ENCODE peak calls at places on chromosomes 16 and 17, in four cellular contexts. One of them, this sample, is unnamed.

GRCh38 chr16:143456-143855 is 5.0 kb upstream of the NPRL3 start:
- DNase-seq in fibroblast of pulmonary artery: peak
- DNase-seq in CD8-positive, alpha-beta T cell: no peak
- DNase-seq in stomach: no peak
- DNase-seq in this sample: no peak

GRCh38 chr17:39776267-39776666 is 38.5 kb downstream of the GRB7 start:
- DNase-seq in stomach: no peak
- DNase-seq in CD8-positive, alpha-beta T cell: no peak
- DNase-seq in fibroblast of pulmonary artery: no peak
- DNase-seq in this sample: no peak

GRCh38 chr17:79255926-79256325 is 181.3 kb downstream of the ENGASE start:
- DNase-seq in stomach: no peak
- DNase-seq in fibroblast of pulmonary artery: no peak
- DNase-seq in CD8-positive, alpha-beta T cell: no peak
- DNase-seq in this sample: no peak

GRCh38 chr17:72985882-72986720 is 106.4 kb downstream of the SLC39A11 start:
- DNase-seq in stomach: peak
- DNase-seq in CD8-positive, alpha-beta T cell: peak
- DNase-seq in fibroblast of pulmonary artery: peak
- DNase-seq in this sample: peak

GRCh38 chr17:44556114-44556853 is 1.0 kb upstream of the FZD2 start:
- DNase-seq in fibroblast of pulmonary artery: peak
- DNase-seq in stomach: peak
- DNase-seq in CD8-positive, alpha-beta T cell: peak
- DNase-seq in this sample: no peak

GRCh38 chr16:46746821-46747776 is 1.0 kb downstream of the MYLK3 start:
- DNase-seq in fibroblast of pulmonary artery: no peak
- DNase-seq in CD8-positive, alpha-beta T cell: no peak
- DNase-seq in stomach: no peak
- DNase-seq in this sample: no peak

GRCh38 chr17:1040216-1040600 is 43.3 kb downstream of the TIMM22 start:
- DNase-seq in CD8-positive, alpha-beta T cell: no peak
- DNase-seq in fibroblast of pulmonary artery: no peak
- DNase-seq in stomach: no peak
- DNase-seq in this sample: no peak

GRCh38 chr17:69430488-69430887 is 16.0 kb downstream of the MAP2K6 start:
- DNase-seq in fibroblast of pulmonary artery: peak
- DNase-seq in stomach: no peak
- DNase-seq in CD8-positive, alpha-beta T cell: no peak
- DNase-seq in this sample: no peak

GRCh38 chr16:8644151-8644512 is 22.6 kb downstream of the METTL22 start:
- DNase-seq in stomach: no peak
- DNase-seq in fibroblast of pulmonary artery: no peak
- DNase-seq in CD8-positive, alpha-beta T cell: no peak
- DNase-seq in this sample: no peak

GRCh38 chr16:1812732-1813163 is 13.9 kb downstream of the HAGH start:
- DNase-seq in fibroblast of pulmonary artery: peak
- DNase-seq in stomach: peak
- DNase-seq in CD8-positive, alpha-beta T cell: peak
- DNase-seq in this sample: no peak

GRCh38 chr16:67162439-67163163 is 1.9 kb upstream of the HSF4 start:
- DNase-seq in CD8-positive, alpha-beta T cell: no peak
- DNase-seq in fibroblast of pulmonary artery: peak
- DNase-seq in stomach: no peak
- DNase-seq in this sample: no peak

GRCh38 chr17:40035162-40035559 is 19.0 kb downstream of the MED24 start:
- DNase-seq in fibroblast of pulmonary artery: peak
- DNase-seq in CD8-positive, alpha-beta T cell: no peak
- DNase-seq in stomach: no peak
- DNase-seq in this sample: no peak

GRCh38 chr17:36851230-36851629 is 86.0 kb upstream of the LHX1 start:
- DNase-seq in fibroblast of pulmonary artery: no peak
- DNase-seq in stomach: no peak
- DNase-seq in CD8-positive, alpha-beta T cell: no peak
- DNase-seq in this sample: no peak

GRCh38 chr16:30658731-30659506 is 688 bp downstream of the FBRS start:
- DNase-seq in CD8-positive, alpha-beta T cell: no peak
- DNase-seq in fibroblast of pulmonary artery: peak
- DNase-seq in stomach: peak
- DNase-seq in this sample: peak

GRCh38 chr16:16019488-16019887 is 70.1 kb downstream of the ABCC1 start:
- DNase-seq in stomach: no peak
- DNase-seq in fibroblast of pulmonary artery: peak
- DNase-seq in CD8-positive, alpha-beta T cell: no peak
- DNase-seq in this sample: no peak

GRCh38 chr16:11285842-11286241 is 4.7 kb upstream of the PRM1 start:
- DNase-seq in stomach: no peak
- DNase-seq in CD8-positive, alpha-beta T cell: no peak
- DNase-seq in fibroblast of pulmonary artery: no peak
- DNase-seq in this sample: no peak

GRCh38 chr17:16987830-16988601 is 16.1 kb upstream of the TNFRSF13B start:
- DNase-seq in CD8-positive, alpha-beta T cell: peak
- DNase-seq in fibroblast of pulmonary artery: peak
- DNase-seq in stomach: peak
- DNase-seq in this sample: peak

GRCh38 chr16:14186007-14186953 is 115.2 kb downstream of the MRTFB start:
- DNase-seq in stomach: no peak
- DNase-seq in CD8-positive, alpha-beta T cell: no peak
- DNase-seq in fibroblast of pulmonary artery: peak
- DNase-seq in this sample: no peak

DNA sequence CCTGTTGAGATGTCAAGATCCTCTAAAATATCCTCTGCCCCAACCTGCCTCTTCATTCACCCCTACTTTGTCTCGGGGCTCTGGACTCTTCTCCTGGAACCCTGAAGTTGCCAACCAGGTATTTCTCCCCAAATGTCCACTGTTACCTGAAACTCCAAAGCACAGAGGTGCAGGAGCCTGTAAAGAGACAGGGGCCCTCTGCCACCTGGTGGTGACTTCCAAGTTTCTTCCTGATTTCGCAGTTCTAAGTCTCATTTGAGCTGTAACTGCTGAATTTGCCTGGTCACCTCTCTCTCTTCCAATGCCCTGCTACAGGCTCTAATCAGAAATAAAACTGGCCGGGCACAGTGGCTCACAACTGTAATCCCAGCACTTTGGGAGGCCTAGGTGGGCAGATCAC is 77.1 kb upstream of the RCVRN start:
- DNase-seq in fibroblast of pulmonary artery: no peak
- DNase-seq in stomach: no peak
- DNase-seq in CD8-positive, alpha-beta T cell: no peak
- DNase-seq in this sample: no peak
- TF ChIP-seq CTCF in fibroblast of pulmonary artery: peak
- TF ChIP-seq CTCF in stomach: no peak
- TF ChIP-seq CTCF in CD8-positive, alpha-beta T cell: no peak
- TF ChIP-seq CTCF in this sample: no peak

GRCh38 chr17:64502809-64503208 is 3.3 kb downstream of the DDX5 start:
- DNase-seq in stomach: no peak
- DNase-seq in CD8-positive, alpha-beta T cell: no peak
- DNase-seq in fibroblast of pulmonary artery: no peak
- DNase-seq in this sample: no peak

GRCh38 chr17:64502021-64502420 is 4.1 kb downstream of the DDX5 start:
- DNase-seq in CD8-positive, alpha-beta T cell: no peak
- DNase-seq in stomach: no peak
- DNase-seq in fibroblast of pulmonary artery: no peak
- DNase-seq in this sample: no peak

GRCh38 chr17:64503821-64504768 is 2.0 kb downstream of the DDX5 start:
- DNase-seq in stomach: no peak
- DNase-seq in fibroblast of pulmonary artery: no peak
- DNase-seq in CD8-positive, alpha-beta T cell: no peak
- DNase-seq in this sample: no peak

GRCh38 chr17:64504769-64505319 is 1.2 kb downstream of the DDX5 start:
- DNase-seq in fibroblast of pulmonary artery: peak
- DNase-seq in CD8-positive, alpha-beta T cell: no peak
- DNase-seq in stomach: no peak
- DNase-seq in this sample: no peak

DNA sequence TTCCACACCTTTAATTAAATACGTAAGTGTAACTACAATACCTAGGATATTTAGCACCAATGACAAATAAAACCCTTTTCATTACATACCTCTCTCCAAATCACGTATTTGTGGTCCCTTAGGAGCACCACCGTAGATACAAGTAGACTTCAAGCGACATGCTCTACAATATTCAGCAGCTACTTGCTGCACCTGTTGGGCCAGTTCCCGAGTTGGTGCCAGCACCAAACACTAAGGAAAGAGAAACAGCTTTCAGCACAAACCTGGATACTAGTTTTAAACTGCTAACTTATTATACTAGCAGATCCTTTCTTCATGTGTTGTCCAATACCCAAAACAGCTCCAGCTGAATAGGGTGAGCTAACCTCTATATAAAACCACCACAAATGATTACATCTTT is 2.7 kb downstream of the DDX5 start:
- DNase-seq in CD8-positive, alpha-beta T cell: no peak
- DNase-seq in fibroblast of pulmonary artery: no peak
- DNase-seq in stomach: no peak
- DNase-seq in this sample: no peak
- H3K4me3 ChIP-seq in CD8-positive, alpha-beta T cell: no peak
- H3K4me3 ChIP-seq in fibroblast of pulmonary artery: peak
- H3K4me3 ChIP-seq in stomach: peak
- H3K4me3 ChIP-seq in this sample: no peak

GRCh38 chr17:7634384-7634783 is 4.4 kb downstream of the SHBG start:
- DNase-seq in stomach: no peak
- DNase-seq in CD8-positive, alpha-beta T cell: no peak
- DNase-seq in fibroblast of pulmonary artery: peak
- DNase-seq in this sample: no peak
- TF ChIP-seq CTCF in stomach: no peak
- TF ChIP-seq CTCF in CD8-positive, alpha-beta T cell: no peak
- TF ChIP-seq CTCF in fibroblast of pulmonary artery: peak
- TF ChIP-seq CTCF in this sample: no peak

GRCh38 chr16:88971371-88972097 is 5.5 kb downstream of the CBFA2T3 start:
- DNase-seq in stomach: no peak
- DNase-seq in fibroblast of pulmonary artery: no peak
- DNase-seq in CD8-positive, alpha-beta T cell: no peak
- DNase-seq in this sample: no peak
- H3K4me3 ChIP-seq in stomach: no peak
- H3K4me3 ChIP-seq in fibroblast of pulmonary artery: no peak
- H3K4me3 ChIP-seq in CD8-positive, alpha-beta T cell: no peak
- H3K4me3 ChIP-seq in this sample: no peak

GRCh38 chr16:89341274-89341673 is 123.8 kb downstream of the ZNF778 start:
- DNase-seq in CD8-positive, alpha-beta T cell: no peak
- DNase-seq in stomach: no peak
- DNase-seq in fibroblast of pulmonary artery: no peak
- DNase-seq in this sample: no peak

GRCh38 chr16:89344314-89344828 is 126.9 kb downstream of the ZNF778 start:
- DNase-seq in CD8-positive, alpha-beta T cell: no peak
- DNase-seq in stomach: no peak
- DNase-seq in fibroblast of pulmonary artery: no peak
- DNase-seq in this sample: no peak

GRCh38 chr16:89344846-89345577 is 127.5 kb downstream of the ZNF778 start:
- DNase-seq in stomach: no peak
- DNase-seq in fibroblast of pulmonary artery: no peak
- DNase-seq in CD8-positive, alpha-beta T cell: no peak
- DNase-seq in this sample: no peak

GRCh38 chr16:89343501-89344291 is 126.2 kb downstream of the ZNF778 start:
- DNase-seq in CD8-positive, alpha-beta T cell: no peak
- DNase-seq in fibroblast of pulmonary artery: no peak
- DNase-seq in stomach: no peak
- DNase-seq in this sample: no peak

GRCh38 chr16:89341697-89342694 is 124.5 kb downstream of the ZNF778 start:
- DNase-seq in CD8-positive, alpha-beta T cell: no peak
- DNase-seq in fibroblast of pulmonary artery: no peak
- DNase-seq in stomach: no peak
- DNase-seq in this sample: no peak
- TF ChIP-seq CTCF in CD8-positive, alpha-beta T cell: no peak
- TF ChIP-seq CTCF in fibroblast of pulmonary artery: no peak
- TF ChIP-seq CTCF in stomach: no peak
- TF ChIP-seq CTCF in this sample: no peak

GRCh38 chr17:4234406-4234805 is 29.4 kb downstream of the ANKFY1 start:
- DNase-seq in fibroblast of pulmonary artery: peak
- DNase-seq in stomach: no peak
- DNase-seq in CD8-positive, alpha-beta T cell: no peak
- DNase-seq in this sample: no peak

GRCh38 chr17:4230142-4230541 is 33.6 kb downstream of the ANKFY1 start:
- DNase-seq in stomach: no peak
- DNase-seq in fibroblast of pulmonary artery: peak
- DNase-seq in CD8-positive, alpha-beta T cell: no peak
- DNase-seq in this sample: peak

GRCh38 chr17:4233668-4234258 is 30.0 kb downstream of the ANKFY1 start:
- DNase-seq in stomach: no peak
- DNase-seq in fibroblast of pulmonary artery: no peak
- DNase-seq in CD8-positive, alpha-beta T cell: no peak
- DNase-seq in this sample: no peak

GRCh38 chr17:4232168-4232813 is 31.5 kb downstream of the ANKFY1 start:
- DNase-seq in CD8-positive, alpha-beta T cell: no peak
- DNase-seq in fibroblast of pulmonary artery: peak
- DNase-seq in stomach: no peak
- DNase-seq in this sample: no peak

GRCh38 chr17:4229627-4230026 is 34.2 kb downstream of the ANKFY1 start:
- DNase-seq in stomach: no peak
- DNase-seq in CD8-positive, alpha-beta T cell: no peak
- DNase-seq in fibroblast of pulmonary artery: peak
- DNase-seq in this sample: peak
- H3K4me3 ChIP-seq in stomach: no peak
- H3K4me3 ChIP-seq in CD8-positive, alpha-beta T cell: no peak
- H3K4me3 ChIP-seq in fibroblast of pulmonary artery: peak
- H3K4me3 ChIP-seq in this sample: no peak

GRCh38 chr17:8082312-8082711 is 5.2 kb downstream of the ALOX12B start:
- DNase-seq in CD8-positive, alpha-beta T cell: no peak
- DNase-seq in fibroblast of pulmonary artery: no peak
- DNase-seq in stomach: no peak
- DNase-seq in this sample: no peak

GRCh38 chr17:8081876-8082275 is 5.6 kb downstream of the ALOX12B start:
- DNase-seq in fibroblast of pulmonary artery: no peak
- DNase-seq in stomach: no peak
- DNase-seq in CD8-positive, alpha-beta T cell: no peak
- DNase-seq in this sample: no peak

GRCh38 chr17:8080799-8081219 is 6.7 kb downstream of the ALOX12B start:
- DNase-seq in CD8-positive, alpha-beta T cell: no peak
- DNase-seq in stomach: no peak
- DNase-seq in fibroblast of pulmonary artery: no peak
- DNase-seq in this sample: no peak

GRCh38 chr17:8080208-8080798 is 7.2 kb downstream of the ALOX12B start:
- DNase-seq in CD8-positive, alpha-beta T cell: no peak
- DNase-seq in fibroblast of pulmonary artery: no peak
- DNase-seq in stomach: no peak
- DNase-seq in this sample: no peak

GRCh38 chr17:8079291-8080207 is 8.0 kb downstream of the ALOX12B start:
- DNase-seq in stomach: peak
- DNase-seq in fibroblast of pulmonary artery: peak
- DNase-seq in CD8-positive, alpha-beta T cell: peak
- DNase-seq in this sample: no peak
- TF ChIP-seq CTCF in stomach: peak
- TF ChIP-seq CTCF in fibroblast of pulmonary artery: peak
- TF ChIP-seq CTCF in CD8-positive, alpha-beta T cell: peak
- TF ChIP-seq CTCF in this sample: peak

DNA sequence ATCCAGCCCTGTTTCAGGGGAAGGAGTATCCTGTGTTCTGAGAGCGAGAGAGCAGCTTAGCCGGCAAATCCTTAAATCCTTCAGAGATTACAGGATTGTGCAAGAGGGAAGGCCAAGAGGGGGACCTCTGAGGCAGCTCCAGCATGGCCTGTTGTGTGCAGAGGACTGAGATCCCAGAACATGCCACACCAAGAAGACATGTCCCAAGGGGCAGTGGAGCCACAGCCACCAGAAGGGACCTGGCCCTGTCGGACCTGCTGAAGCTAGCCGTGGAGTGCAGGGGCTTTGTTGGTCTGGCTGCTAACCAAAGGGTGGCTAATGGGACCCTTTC is 1.6 kb upstream of the MRC2 start:
- DNase-seq in CD8-positive, alpha-beta T cell: no peak
- DNase-seq in fibroblast of pulmonary artery: no peak
- DNase-seq in stomach: no peak
- DNase-seq in this sample: peak
- H3K4me3 ChIP-seq in CD8-positive, alpha-beta T cell: no peak
- H3K4me3 ChIP-seq in fibroblast of pulmonary artery: no peak
- H3K4me3 ChIP-seq in stomach: no peak
- H3K4me3 ChIP-seq in this sample: no peak

GRCh38 chr17:49459401-49459984 is 35.6 kb upstream of the NGFR start:
- DNase-seq in fibroblast of pulmonary artery: no peak
- DNase-seq in CD8-positive, alpha-beta T cell: no peak
- DNase-seq in stomach: no peak
- DNase-seq in this sample: no peak
- TF ChIP-seq CTCF in fibroblast of pulmonary artery: no peak
- TF ChIP-seq CTCF in CD8-positive, alpha-beta T cell: no peak
- TF ChIP-seq CTCF in stomach: no peak
- TF ChIP-seq CTCF in this sample: no peak

This sample was measured in lower leg skin.